ENCODE peak calls at places on chromosomes 3 and 15, in ten cellular contexts. T is fibroblast of lung; K is CD4-positive, alpha-beta T cell; B is fibroblast of villous mesenchyme; O is brain microvascular endothelial cell; J is IMR-90; L is hepatocyte; U is type B pancreatic cell; Z is foreskin fibroblast; G is upper lobe of left lung. M is an unnamed sample.

GRCh38 chr3:11154036-11154952 is at the start of gene HRH1:
- DNase-seq in K (no peak), G (no peak), J (no peak), B (peak; percentile 28), Z (peak; percentile 31), T (peak; percentile 30), O (no peak), L (peak; percentile 61), U (no peak), M (peak; percentile 48)

GRCh38 chr3:71031151-71031550 is 552.4 kb downstream of the FOXP1 start:
- DNase-seq in L (no peak), B (no peak), J (no peak), K (no peak), G (no peak), U (no peak), O (no peak), T (no peak), Z (no peak), M (no peak)

GRCh38 chr3:177282028-177282655 is 84.9 kb upstream of the TBL1XR1 start:
- DNase-seq in K (no peak), Z (no peak), T (no peak), U (no peak), L (no peak), G (no peak), B (no peak), J (no peak), O (no peak), M (no peak)

GRCh38 chr15:93459396-93459795 is 370.4 kb upstream of the RGMA start:
- DNase-seq in Z (no peak), O (no peak), B (no peak), L (no peak), K (no peak), J (no peak), U (no peak), T (no peak), G (no peak), M (no peak)

GRCh38 chr3:130258532-130258952 is 86.9 kb upstream of the COL6A5 start:
- DNase-seq in U (no peak), K (no peak), Z (peak; percentile 79), G (no peak), O (no peak), J (no peak), B (peak; percentile 19), T (peak; percentile 40), L (no peak), M (no peak)

GRCh38 chr3:160577093-160577492 is 11.7 kb upstream of the KPNA4 start:
- DNase-seq in L (no peak), G (no peak), B (no peak), T (no peak), Z (no peak), O (no peak), J (no peak), U (no peak), K (no peak), M (no peak)

GRCh38 chr15:52673312-52673711 is 5.9 kb downstream of the ATOSA start:
- DNase-seq in Z (peak; percentile 50), K (no peak), G (no peak), B (peak; percentile 23), J (peak; percentile 4), L (no peak), T (no peak), O (no peak), U (no peak), M (no peak)

GRCh38 chr3:3170998-3171397 is 8.5 kb downstream of the CRBN start:
- DNase-seq in O (no peak), U (no peak), G (no peak), Z (peak; percentile 49), T (peak; percentile 17), J (peak; percentile 42), B (peak; percentile 48), K (no peak), L (peak; percentile 32), M (no peak)

DNA sequence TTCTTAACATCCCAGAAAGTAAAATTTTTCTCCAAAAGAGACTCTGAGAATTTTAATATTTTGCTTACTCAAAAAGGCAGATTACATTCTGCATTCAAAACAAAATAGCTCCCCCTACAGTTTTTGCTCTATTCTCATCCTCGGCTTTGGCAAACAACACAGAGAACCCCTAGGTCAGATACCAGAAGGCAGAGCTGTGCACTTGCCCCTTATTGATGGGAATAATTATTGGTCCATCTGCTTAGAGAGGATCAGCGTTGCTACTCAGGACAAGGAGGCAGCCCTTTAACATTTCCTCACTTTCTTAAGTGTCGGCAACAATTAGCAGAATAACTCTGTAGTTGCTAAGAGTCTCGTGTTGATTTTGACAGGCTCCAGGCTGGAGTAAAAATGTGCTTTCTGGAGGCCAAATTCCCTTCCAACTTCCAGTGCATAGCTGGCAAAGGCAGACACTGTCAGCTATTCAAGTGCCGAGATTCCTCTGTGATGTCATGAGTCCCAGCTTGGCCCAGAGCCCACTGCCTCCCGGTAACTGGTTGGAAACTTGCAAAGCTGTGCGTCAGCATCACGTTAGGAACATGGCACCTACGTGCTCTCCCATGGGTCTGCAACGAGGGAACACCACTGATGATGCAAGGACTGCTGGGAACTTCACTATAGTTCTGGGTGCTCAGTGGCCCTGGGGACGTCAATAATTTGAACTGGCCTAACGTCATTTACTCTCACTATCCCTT is 482.7 kb upstream of the ADAMTS9 start:
- DNase-seq in G (peak; percentile 53), O (peak; percentile 94), K (no peak), U (no peak), Z (peak; percentile 91), L (peak; percentile 76), B (peak; percentile 85), J (peak; percentile 85), T (peak; percentile 95), M (peak; percentile 53)
- TF ChIP-seq CTCF in G (peak; percentile 32), O (peak; percentile 59), K (no peak), U (peak; percentile 72), Z (peak; percentile 38), L (peak; percentile 55), B (peak; percentile 58), J (peak; percentile 26), T (peak; percentile 60), M (peak; percentile 33)

GRCh38 chr3:43185256-43185655 is 79.4 kb upstream of the POMGNT2 start:
- DNase-seq in J (no peak), G (no peak), L (no peak), B (no peak), K (no peak), U (no peak), Z (no peak), T (no peak), O (no peak), M (no peak)

GRCh38 chr3:43191116-43191515 is 85.2 kb upstream of the POMGNT2 start:
- DNase-seq in T (no peak), Z (no peak), O (peak; percentile 68), U (no peak), K (no peak), G (no peak), L (no peak), B (no peak), J (no peak), M (no peak)

GRCh38 chr3:43185656-43186375 is 79.9 kb upstream of the POMGNT2 start:
- DNase-seq in K (no peak), J (peak; percentile 86), U (no peak), L (no peak), G (no peak), T (peak; percentile 2), Z (peak; percentile 69), O (no peak), B (peak; percentile 97), M (no peak)

GRCh38 chr3:43190682-43191081 is 84.8 kb upstream of the POMGNT2 start:
- DNase-seq in G (no peak), T (peak; percentile 53), J (peak; percentile 91), B (peak; percentile 98), U (no peak), Z (peak; percentile 82), L (peak; percentile 17), K (no peak), O (peak; percentile 90), M (no peak)

DNA sequence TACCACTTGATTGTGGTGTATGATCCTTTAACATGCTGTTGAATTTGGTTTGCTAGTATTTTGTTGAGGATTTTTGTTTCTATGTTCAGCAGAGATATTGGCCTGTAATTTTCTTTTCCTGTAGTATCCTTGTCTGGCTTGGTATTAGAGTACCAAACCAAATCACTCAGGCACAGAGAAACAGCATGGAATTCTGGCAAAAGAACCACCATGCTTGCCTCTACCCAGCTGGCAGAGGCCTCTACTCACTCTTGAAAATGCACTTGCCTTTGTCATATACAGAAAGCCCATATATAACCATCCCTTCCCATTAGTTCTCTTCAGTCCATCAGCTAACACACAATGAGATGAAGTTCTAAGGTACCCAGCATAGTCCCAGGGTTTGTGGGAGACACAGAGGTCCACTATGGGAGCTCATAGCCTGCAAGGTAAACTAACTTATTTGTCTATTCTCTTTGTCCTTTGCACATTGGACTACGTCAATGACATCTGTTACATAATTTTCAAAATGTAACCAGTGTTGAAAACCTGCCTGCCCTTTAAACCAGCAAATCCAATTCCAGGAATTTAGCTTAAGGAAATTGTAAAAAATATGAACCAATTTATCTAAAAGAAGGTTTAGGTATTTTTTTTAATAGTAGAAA is 82.1 kb upstream of the POMGNT2 start:
- DNase-seq in O (no peak), K (no peak), G (no peak), L (no peak), U (no peak), T (no peak), Z (no peak), B (no peak), J (no peak), M (no peak)
- TF ChIP-seq CTCF in O (no peak), K (no peak), G (no peak), L (no peak), U (no peak), T (no peak), Z (no peak), B (no peak), J (no peak), M (no peak)

GRCh38 chr15:80849308-80849707 is 70.1 kb downstream of the CEMIP start:
- DNase-seq in L (no peak), Z (peak; percentile 90), G (peak; percentile 88), T (peak; percentile 94), B (peak; percentile 70), O (peak; percentile 81), J (peak; percentile 93), K (no peak), U (no peak), M (no peak)

GRCh38 chr15:80841537-80841936 is 62.4 kb downstream of the CEMIP start:
- DNase-seq in J (no peak), B (no peak), U (no peak), O (no peak), Z (no peak), G (no peak), K (no peak), L (no peak), T (no peak), M (no peak)

GRCh38 chr15:80844011-80844732 is 65.0 kb downstream of the CEMIP start:
- DNase-seq in Z (peak; percentile 73), U (no peak), B (peak; percentile 22), T (peak; percentile 76), G (no peak), K (no peak), J (peak; percentile 64), L (no peak), O (peak; percentile 35), M (no peak)

GRCh38 chr15:80850941-80851451 is 71.8 kb downstream of the CEMIP start:
- DNase-seq in O (no peak), B (no peak), L (no peak), J (no peak), G (no peak), U (no peak), Z (no peak), T (peak; percentile 30), K (no peak), M (no peak)

DNA sequence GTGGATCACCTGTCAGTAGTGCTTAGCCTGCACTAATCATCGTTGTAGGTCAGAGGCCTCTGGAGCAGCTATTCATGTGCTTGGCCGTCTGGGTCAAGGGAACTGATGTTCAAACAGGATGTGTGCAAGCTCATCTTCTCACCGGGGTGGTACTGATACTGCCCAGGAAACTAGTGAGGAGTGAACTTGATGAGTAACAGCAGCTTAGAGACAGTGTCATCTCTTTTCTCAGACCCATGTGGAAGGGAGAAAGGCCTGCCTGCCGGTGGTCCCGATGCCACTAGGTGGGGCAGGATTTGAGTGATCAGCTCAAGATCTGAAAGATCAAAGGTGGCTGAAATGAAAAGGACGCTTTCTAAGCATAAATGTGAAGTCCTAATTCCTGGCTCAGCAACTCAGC is 67.2 kb downstream of the CEMIP start:
- DNase-seq in T (no peak), O (no peak), L (no peak), G (no peak), K (no peak), J (peak; percentile 31), U (no peak), B (no peak), Z (no peak), M (no peak)
- TF ChIP-seq CTCF in T (no peak), O (no peak), L (no peak), G (no peak), K (no peak), J (no peak), U (no peak), B (no peak), Z (no peak), M (no peak)

DNA sequence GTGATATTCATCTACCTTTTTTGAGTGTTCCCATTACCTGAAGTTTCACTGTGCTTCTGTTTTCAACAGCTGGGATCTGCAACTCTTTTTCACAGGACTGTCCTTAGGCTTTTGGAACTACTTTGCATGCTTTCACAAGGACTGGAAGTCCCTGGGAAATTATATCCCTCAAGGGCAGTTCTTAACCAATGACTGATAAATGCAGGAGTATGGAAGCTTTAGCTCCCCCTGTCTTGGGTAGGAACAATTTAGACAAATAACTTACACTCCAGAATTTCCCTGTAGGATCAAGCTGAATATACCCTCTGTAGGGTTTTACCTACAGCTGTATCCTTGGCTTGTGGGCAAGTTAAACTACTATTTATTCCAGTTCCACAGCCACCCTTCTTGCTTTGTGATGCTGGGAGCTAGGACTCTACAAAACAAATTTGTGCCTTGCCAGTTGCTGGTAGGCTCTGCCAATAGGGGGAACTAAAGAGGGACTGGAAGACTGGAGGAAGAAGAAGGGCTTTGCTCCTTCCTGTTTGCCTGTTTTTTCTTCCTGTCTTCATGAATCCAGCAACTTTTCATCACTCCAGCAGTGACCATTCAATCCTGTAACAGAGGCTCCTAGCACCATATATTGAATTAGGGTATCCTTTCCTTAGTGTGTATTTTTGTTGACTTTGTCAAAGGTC is 6.8 kb upstream of the ZNF280D start:
- DNase-seq in K (no peak), U (no peak), T (no peak), L (no peak), B (no peak), O (no peak), G (no peak), Z (no peak), J (no peak), M (no peak)
- TF ChIP-seq CTCF in K (no peak), U (no peak), T (peak; percentile 17), L (no peak), B (peak; percentile 27), O (peak; percentile 51), G (no peak), Z (no peak), J (no peak), M (no peak)

M was measured in mesothelial cell of epicardium.